ENCODE peak calls at places on chromosomes 12 and 14, in five cellular contexts. S is tibial nerve, Q is A549, A is HepG2, O is AG09309. I is an unnamed sample.

GRCh38 chr12:10584415-10584814 is 29.0 kb downstream of the MAGOHB start:
- DNase-seq in Q (no peak), O (no peak), A (no peak), S (no peak), I (no peak)

GRCh38 chr12:111102062-111102735 is 181.8 kb upstream of the MYL2 start:
- DNase-seq in O (no peak), S (no peak), A (no peak), Q (no peak), I (no peak)

GRCh38 chr12:131282292-131283080 is 328.8 kb downstream of the ADGRD1 start:
- DNase-seq in Q (no peak), O (no peak), S (no peak), A (no peak), I (no peak)

GRCh38 chr12:122944588-122944987 is 21.7 kb downstream of the ABCB9 start:
- DNase-seq in Q (no peak), S (no peak), A (peak), O (no peak), I (no peak)

GRCh38 chr14:32978691-32979255 is 40.1 kb downstream of the NPAS3 start:
- DNase-seq in S (no peak), O (no peak), Q (no peak), A (no peak), I (no peak)

GRCh38 chr12:89040146-89040964 is 311.9 kb downstream of the DUSP6 start:
- DNase-seq in A (no peak), S (no peak), O (peak), Q (no peak), I (no peak)

GRCh38 chr14:70655110-70655826 is 13.6 kb downstream of the TTC9 start:
- DNase-seq in A (no peak), Q (no peak), S (no peak), O (no peak), I (no peak)

GRCh38 chr14:79229383-79229875 is 981.9 kb downstream of the DIO2 start:
- DNase-seq in A (no peak), O (no peak), S (no peak), Q (no peak), I (no peak)

GRCh38 chr12:16756833-16757552 is 151.0 kb upstream of the LMO3 start:
- DNase-seq in S (no peak), Q (no peak), A (no peak), O (no peak), I (no peak)

GRCh38 chr14:69363964-69364363 is 34.1 kb downstream of the ERH start:
- DNase-seq in Q (no peak), S (no peak), O (no peak), A (no peak), I (no peak)

GRCh38 chr14:61025239-61026223 is 44.5 kb downstream of the SLC38A6 start:
- DNase-seq in O (peak), Q (peak), A (peak), S (peak), I (no peak)

GRCh38 chr12:53827306-53827705 is 75.5 kb upstream of the CISTR start:
- DNase-seq in A (peak), S (no peak), Q (no peak), O (no peak), I (no peak)

GRCh38 chr14:50288146-50288545 is 23.9 kb downstream of the L2HGDH start:
- DNase-seq in Q (no peak), O (no peak), S (no peak), A (no peak), I (no peak)

GRCh38 chr12:50167026-50167742 is at the start of gene CERS5:
- DNase-seq in Q (peak), A (peak), O (peak), S (peak), I (peak)

GRCh38 chr14:79629891-79630560 is 581.3 kb downstream of the DIO2 start:
- DNase-seq in A (no peak), S (no peak), O (no peak), Q (no peak), I (no peak)

GRCh38 chr12:70964867-70965469 is 44.4 kb upstream of the PTPRR start:
- DNase-seq in Q (no peak), O (no peak), A (no peak), S (no peak), I (no peak)

GRCh38 chr12:124007356-124007755 is 34.3 kb downstream of the ZNF664 start:
- DNase-seq in O (no peak), Q (no peak), A (no peak), S (no peak), I (no peak)

GRCh38 chr14:64465208-64465821 is at the start of gene AKAP5:
- DNase-seq in A (peak), Q (peak), O (no peak), S (peak), I (peak)

GRCh38 chr14:38255408-38255672 is 553 bp downstream of the CLEC14A start:
- DNase-seq in O (no peak), A (no peak), S (no peak), Q (no peak), I (no peak)

GRCh38 chr12:4645023-4645422 is 3.8 kb downstream of the AKAP3 start:
- DNase-seq in S (no peak), A (no peak), O (no peak), Q (no peak), I (no peak)

GRCh38 chr12:119710941-119711551 is 43.1 kb downstream of the PRKAB1 start:
- DNase-seq in Q (no peak), O (no peak), A (no peak), S (no peak), I (no peak)

GRCh38 chr14:24271134-24271833 is at the start of gene RABGGTA:
- DNase-seq in O (peak), Q (peak), S (peak), A (peak), I (peak)

GRCh38 chr12:16949351-16949750 is 343.4 kb upstream of the LMO3 start:
- DNase-seq in A (no peak), Q (no peak), S (no peak), O (no peak), I (no peak)

GRCh38 chr12:108783446-108783845 is 52.1 kb upstream of the CORO1C start:
- DNase-seq in Q (no peak), O (no peak), S (no peak), A (no peak), I (no peak)

GRCh38 chr12:108782971-108783370 is 51.7 kb upstream of the CORO1C start:
- DNase-seq in Q (no peak), S (no peak), A (no peak), O (no peak), I (no peak)

GRCh38 chr12:108786450-108786849 is 55.1 kb upstream of the CORO1C start:
- DNase-seq in Q (no peak), S (no peak), O (no peak), A (no peak), I (no peak)

GRCh38 chr12:108787539-108787938 is 56.2 kb upstream of the CORO1C start:
- DNase-seq in Q (no peak), O (no peak), A (no peak), S (no peak), I (no peak)

GRCh38 chr12:108784270-108784669 is 53.0 kb upstream of the CORO1C start:
- DNase-seq in Q (no peak), A (no peak), S (no peak), O (no peak), I (no peak)
- TF ChIP-seq CTCF in Q (no peak), A (no peak), S (no peak), O (no peak), I (no peak)

DNA sequence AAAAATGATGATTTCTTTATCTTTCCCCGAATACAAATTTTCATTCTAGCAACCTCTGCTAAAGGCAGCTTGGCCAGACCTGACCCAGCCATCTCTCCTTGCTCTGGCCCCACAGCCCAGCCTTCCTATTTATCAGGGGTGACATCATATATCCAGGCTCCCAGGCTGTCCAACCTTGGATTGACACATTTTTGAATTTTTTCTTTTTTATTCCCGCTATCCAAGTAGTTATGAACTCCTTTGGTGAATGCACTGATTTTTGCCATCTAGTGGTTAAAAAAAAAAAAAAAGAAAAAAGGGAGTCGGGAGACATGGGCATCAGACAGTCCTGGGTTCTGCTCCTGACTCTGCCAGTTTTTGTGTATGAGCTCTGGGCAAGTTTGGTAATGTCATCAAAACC is 120.5 kb downstream of the PTPN11 start:
- DNase-seq in A (no peak), Q (peak), S (no peak), O (no peak), I (no peak)
- TF ChIP-seq CTCF in A (no peak), Q (peak), S (no peak), O (no peak), I (no peak)

GRCh38 chr14:93902619-93903307 is 24.4 kb upstream of the FAM181A start:
- DNase-seq in S (no peak), O (no peak), A (peak), Q (no peak), I (no peak)

GRCh38 chr14:93906341-93907329 is 20.5 kb upstream of the FAM181A start:
- DNase-seq in Q (peak), O (no peak), A (peak), S (peak), I (no peak)

GRCh38 chr14:93905623-93906022 is 21.5 kb upstream of the FAM181A start:
- DNase-seq in Q (no peak), A (peak), O (no peak), S (no peak), I (peak)

GRCh38 chr14:93901813-93902212 is 25.3 kb upstream of the FAM181A start:
- DNase-seq in Q (no peak), S (no peak), O (no peak), A (no peak), I (no peak)

DNA sequence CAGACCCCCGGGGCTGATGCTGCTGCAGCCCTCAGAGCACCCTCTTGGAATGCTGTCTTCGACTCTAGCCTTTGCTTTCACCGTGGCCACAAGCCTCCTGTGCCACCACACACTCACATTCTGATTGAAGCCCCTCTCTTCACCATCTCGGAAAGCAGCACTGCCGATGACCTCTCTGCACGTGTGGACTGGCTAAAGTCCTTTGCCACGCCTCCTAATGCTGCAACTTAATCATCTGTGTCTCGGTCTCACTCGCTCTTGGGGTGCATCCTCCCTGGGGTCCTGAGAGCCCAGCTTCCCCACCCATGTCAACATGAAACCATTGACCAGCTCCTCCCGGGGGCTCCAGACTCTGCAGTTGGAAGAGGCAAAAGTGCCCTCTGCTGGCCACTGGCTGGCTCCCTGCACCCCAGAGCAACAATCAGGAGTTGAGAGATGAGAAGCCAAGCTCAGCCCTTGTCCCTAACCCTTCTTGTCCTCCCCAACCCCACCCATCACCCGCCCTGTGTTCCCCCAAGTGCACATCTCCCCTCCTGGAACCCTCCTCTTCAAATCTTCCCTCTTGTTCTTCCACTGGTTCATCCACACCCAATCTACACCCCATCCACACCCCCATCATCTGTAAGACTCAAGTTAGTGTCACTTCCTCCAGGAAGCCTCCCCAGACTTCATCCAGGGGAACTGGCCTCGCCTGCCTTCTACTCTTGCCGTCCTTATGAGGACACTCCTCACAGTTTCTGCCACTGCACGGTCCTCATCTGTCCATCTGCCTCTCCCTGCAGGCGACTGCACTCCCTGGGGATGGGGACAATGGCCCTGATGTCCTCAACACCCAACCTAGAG is 23.6 kb upstream of the FAM181A start:
- DNase-seq in A (peak), O (no peak), S (no peak), Q (peak), I (no peak)
- TF ChIP-seq CTCF in A (peak), O (peak), S (no peak), Q (peak), I (peak)

DNA sequence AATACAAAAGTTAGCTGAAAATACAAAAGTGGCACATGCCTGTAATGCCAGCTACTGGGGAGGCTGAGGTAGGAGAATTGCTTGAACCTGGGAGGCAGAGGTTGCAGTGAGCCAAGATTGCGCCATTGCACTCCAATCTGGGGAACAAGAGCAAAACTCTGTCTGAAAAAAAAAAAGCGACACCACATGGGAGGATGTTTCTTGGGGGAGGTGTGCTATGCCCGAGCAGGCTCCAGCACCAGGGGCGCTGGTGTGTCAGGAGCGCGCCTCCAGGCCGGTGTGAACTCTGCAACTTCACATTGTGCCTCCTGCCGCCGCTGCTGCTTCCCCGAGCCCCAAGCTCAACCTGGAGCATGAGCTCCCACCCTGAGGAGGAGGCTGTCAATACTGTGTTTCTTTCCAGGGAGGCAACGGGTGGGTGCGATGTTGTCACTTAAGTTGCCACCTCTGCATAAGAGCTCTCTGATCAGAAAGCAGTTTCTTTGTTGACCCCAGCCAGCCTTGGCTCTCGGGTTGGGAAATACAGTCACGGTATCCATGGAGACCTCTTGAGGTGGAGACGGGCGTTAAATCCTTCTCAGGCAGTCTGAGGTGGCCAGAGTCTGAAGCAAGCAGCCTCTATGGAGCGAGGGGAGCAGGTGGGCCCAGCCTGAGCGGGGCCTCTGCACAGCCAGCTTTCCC is 18.9 kb downstream of the DEGS2 start:
- DNase-seq in Q (no peak), A (peak), O (no peak), S (no peak), I (no peak)
- TF ChIP-seq CTCF in Q (no peak), A (peak), O (no peak), S (peak), I (no peak)

GRCh38 chr12:67069451-67070306 is 199.5 kb upstream of the CAND1 start:
- DNase-seq in Q (peak), S (no peak), A (peak), O (no peak), I (no peak)
- TF ChIP-seq CTCF in Q (no peak), S (no peak), A (no peak), O (no peak), I (peak)

GRCh38 chr12:21353487-21353886 is 18.8 kb upstream of the SLCO1A2 start:
- DNase-seq in O (no peak), S (no peak), A (no peak), Q (no peak), I (no peak)

GRCh38 chr12:21350975-21351374 is 16.3 kb upstream of the SLCO1A2 start:
- DNase-seq in O (no peak), Q (no peak), S (no peak), A (peak), I (no peak)

GRCh38 chr12:21353948-21354347 is 18.8 kb upstream of the IAPP start:
- DNase-seq in A (no peak), Q (no peak), O (no peak), S (no peak), I (no peak)

GRCh38 chr12:21354641-21355040 is 18.1 kb upstream of the IAPP start:
- DNase-seq in A (no peak), Q (no peak), O (no peak), S (no peak), I (no peak)
- TF ChIP-seq CTCF in A (no peak), Q (no peak), O (no peak), S (no peak), I (no peak)

GRCh38 chr12:84789184-84789583 is 123.4 kb downstream of the SLC6A15 start:
- DNase-seq in Q (no peak), A (no peak), O (no peak), S (no peak), I (no peak)
- TF ChIP-seq CTCF in Q (no peak), A (no peak), O (no peak), S (no peak), I (no peak)